ENCODE peak calls at places on chromosomes 6 and 20, in nine cellular contexts. One of them, this sample, is unnamed.

GRCh38 chr6:43938178-43939101 is 168.4 kb downstream of the VEGFA start:
- DNase-seq in mucosa of descending colon: no peak
- DNase-seq in upper lobe of right lung: no peak
- DNase-seq in activated naive CD4-positive, alpha-beta T cell: no peak
- DNase-seq in HS-5: no peak
- DNase-seq in NK-92 treated with Interleukin-12 subunit alpha and Interleukin-12 subunit beta, amount 100 ng/mL, for 24 hours: no peak
- DNase-seq in HT1080: no peak
- DNase-seq in stimulated activated CD4-positive, alpha-beta T cell treated with anti-CD3 and anti-CD28 coated beads, Interleukin-2, amount 100 ng/mL, for 24 hours: no peak
- DNase-seq in HEK293T: no peak
- DNase-seq in this sample: no peak

GRCh38 chr6:12009904-12010634 is 2.0 kb upstream of the HIVEP1 start:
- DNase-seq in HS-5: no peak
- DNase-seq in upper lobe of right lung: no peak
- DNase-seq in NK-92 treated with Interleukin-12 subunit alpha and Interleukin-12 subunit beta, amount 100 ng/mL, for 24 hours: no peak
- DNase-seq in HEK293T: no peak
- DNase-seq in mucosa of descending colon: no peak
- DNase-seq in activated naive CD4-positive, alpha-beta T cell: no peak
- DNase-seq in stimulated activated CD4-positive, alpha-beta T cell treated with anti-CD3 and anti-CD28 coated beads, Interleukin-2, amount 100 ng/mL, for 24 hours: no peak
- DNase-seq in HT1080: no peak
- DNase-seq in this sample: no peak

GRCh38 chr6:77492529-77492928 is 29.2 kb upstream of the HTR1B start:
- DNase-seq in NK-92 treated with Interleukin-12 subunit alpha and Interleukin-12 subunit beta, amount 100 ng/mL, for 24 hours: no peak
- DNase-seq in HS-5: no peak
- DNase-seq in upper lobe of right lung: no peak
- DNase-seq in HEK293T: no peak
- DNase-seq in stimulated activated CD4-positive, alpha-beta T cell treated with anti-CD3 and anti-CD28 coated beads, Interleukin-2, amount 100 ng/mL, for 24 hours: no peak
- DNase-seq in HT1080: no peak
- DNase-seq in activated naive CD4-positive, alpha-beta T cell: no peak
- DNase-seq in mucosa of descending colon: peak
- DNase-seq in this sample: no peak

GRCh38 chr6:112786801-112787200 is 439.7 kb downstream of the RFPL4B start:
- DNase-seq in HS-5: no peak
- DNase-seq in stimulated activated CD4-positive, alpha-beta T cell treated with anti-CD3 and anti-CD28 coated beads, Interleukin-2, amount 100 ng/mL, for 24 hours: no peak
- DNase-seq in HT1080: no peak
- DNase-seq in activated naive CD4-positive, alpha-beta T cell: no peak
- DNase-seq in HEK293T: no peak
- DNase-seq in NK-92 treated with Interleukin-12 subunit alpha and Interleukin-12 subunit beta, amount 100 ng/mL, for 24 hours: no peak
- DNase-seq in mucosa of descending colon: no peak
- DNase-seq in upper lobe of right lung: no peak
- DNase-seq in this sample: no peak

GRCh38 chr6:1485678-1486077 is 96.3 kb downstream of the FOXF2 start:
- DNase-seq in stimulated activated CD4-positive, alpha-beta T cell treated with anti-CD3 and anti-CD28 coated beads, Interleukin-2, amount 100 ng/mL, for 24 hours: no peak
- DNase-seq in mucosa of descending colon: no peak
- DNase-seq in HT1080: peak
- DNase-seq in activated naive CD4-positive, alpha-beta T cell: no peak
- DNase-seq in HEK293T: no peak
- DNase-seq in NK-92 treated with Interleukin-12 subunit alpha and Interleukin-12 subunit beta, amount 100 ng/mL, for 24 hours: no peak
- DNase-seq in upper lobe of right lung: no peak
- DNase-seq in HS-5: peak
- DNase-seq in this sample: no peak

GRCh38 chr20:62246872-62247652 is 8.7 kb downstream of the OSBPL2 start:
- DNase-seq in HT1080: no peak
- DNase-seq in upper lobe of right lung: no peak
- DNase-seq in HEK293T: no peak
- DNase-seq in stimulated activated CD4-positive, alpha-beta T cell treated with anti-CD3 and anti-CD28 coated beads, Interleukin-2, amount 100 ng/mL, for 24 hours: no peak
- DNase-seq in NK-92 treated with Interleukin-12 subunit alpha and Interleukin-12 subunit beta, amount 100 ng/mL, for 24 hours: no peak
- DNase-seq in HS-5: no peak
- DNase-seq in mucosa of descending colon: no peak
- DNase-seq in activated naive CD4-positive, alpha-beta T cell: no peak
- DNase-seq in this sample: no peak

GRCh38 chr6:5464096-5464885 is 203.0 kb downstream of the FARS2 start:
- DNase-seq in HT1080: no peak
- DNase-seq in stimulated activated CD4-positive, alpha-beta T cell treated with anti-CD3 and anti-CD28 coated beads, Interleukin-2, amount 100 ng/mL, for 24 hours: no peak
- DNase-seq in mucosa of descending colon: no peak
- DNase-seq in HS-5: no peak
- DNase-seq in upper lobe of right lung: no peak
- DNase-seq in HEK293T: no peak
- DNase-seq in activated naive CD4-positive, alpha-beta T cell: no peak
- DNase-seq in NK-92 treated with Interleukin-12 subunit alpha and Interleukin-12 subunit beta, amount 100 ng/mL, for 24 hours: no peak
- DNase-seq in this sample: no peak

GRCh38 chr6:1542335-1542734 is 67.4 kb upstream of the FOXC1 start:
- DNase-seq in stimulated activated CD4-positive, alpha-beta T cell treated with anti-CD3 and anti-CD28 coated beads, Interleukin-2, amount 100 ng/mL, for 24 hours: no peak
- DNase-seq in HEK293T: no peak
- DNase-seq in HT1080: no peak
- DNase-seq in upper lobe of right lung: no peak
- DNase-seq in NK-92 treated with Interleukin-12 subunit alpha and Interleukin-12 subunit beta, amount 100 ng/mL, for 24 hours: no peak
- DNase-seq in mucosa of descending colon: no peak
- DNase-seq in HS-5: no peak
- DNase-seq in activated naive CD4-positive, alpha-beta T cell: no peak
- DNase-seq in this sample: no peak

GRCh38 chr6:108744996-108745395 is 103.2 kb upstream of the ARMC2 start:
- DNase-seq in activated naive CD4-positive, alpha-beta T cell: no peak
- DNase-seq in HT1080: no peak
- DNase-seq in HEK293T: no peak
- DNase-seq in mucosa of descending colon: no peak
- DNase-seq in upper lobe of right lung: no peak
- DNase-seq in stimulated activated CD4-positive, alpha-beta T cell treated with anti-CD3 and anti-CD28 coated beads, Interleukin-2, amount 100 ng/mL, for 24 hours: no peak
- DNase-seq in NK-92 treated with Interleukin-12 subunit alpha and Interleukin-12 subunit beta, amount 100 ng/mL, for 24 hours: no peak
- DNase-seq in HS-5: no peak
- DNase-seq in this sample: no peak

GRCh38 chr20:11738852-11739251 is 178.8 kb upstream of the BTBD3 start:
- DNase-seq in stimulated activated CD4-positive, alpha-beta T cell treated with anti-CD3 and anti-CD28 coated beads, Interleukin-2, amount 100 ng/mL, for 24 hours: no peak
- DNase-seq in NK-92 treated with Interleukin-12 subunit alpha and Interleukin-12 subunit beta, amount 100 ng/mL, for 24 hours: no peak
- DNase-seq in mucosa of descending colon: no peak
- DNase-seq in HEK293T: no peak
- DNase-seq in activated naive CD4-positive, alpha-beta T cell: no peak
- DNase-seq in HS-5: peak
- DNase-seq in HT1080: no peak
- DNase-seq in upper lobe of right lung: no peak
- DNase-seq in this sample: no peak

GRCh38 chr6:33622456-33623431 is 1.6 kb downstream of the ITPR3 start:
- DNase-seq in NK-92 treated with Interleukin-12 subunit alpha and Interleukin-12 subunit beta, amount 100 ng/mL, for 24 hours: no peak
- DNase-seq in HEK293T: no peak
- DNase-seq in stimulated activated CD4-positive, alpha-beta T cell treated with anti-CD3 and anti-CD28 coated beads, Interleukin-2, amount 100 ng/mL, for 24 hours: peak
- DNase-seq in HT1080: peak
- DNase-seq in HS-5: no peak
- DNase-seq in mucosa of descending colon: peak
- DNase-seq in upper lobe of right lung: peak
- DNase-seq in activated naive CD4-positive, alpha-beta T cell: no peak
- DNase-seq in this sample: peak

GRCh38 chr20:49248879-49249665 is 28.8 kb downstream of the ZNFX1 start:
- DNase-seq in upper lobe of right lung: no peak
- DNase-seq in HS-5: no peak
- DNase-seq in mucosa of descending colon: no peak
- DNase-seq in NK-92 treated with Interleukin-12 subunit alpha and Interleukin-12 subunit beta, amount 100 ng/mL, for 24 hours: no peak
- DNase-seq in activated naive CD4-positive, alpha-beta T cell: no peak
- DNase-seq in stimulated activated CD4-positive, alpha-beta T cell treated with anti-CD3 and anti-CD28 coated beads, Interleukin-2, amount 100 ng/mL, for 24 hours: no peak
- DNase-seq in HT1080: no peak
- DNase-seq in HEK293T: no peak
- DNase-seq in this sample: no peak

GRCh38 chr6:165663283-165663735 is 268 bp upstream of the PDE10A start:
- DNase-seq in HS-5: no peak
- DNase-seq in activated naive CD4-positive, alpha-beta T cell: no peak
- DNase-seq in HEK293T: peak
- DNase-seq in HT1080: peak
- DNase-seq in upper lobe of right lung: no peak
- DNase-seq in stimulated activated CD4-positive, alpha-beta T cell treated with anti-CD3 and anti-CD28 coated beads, Interleukin-2, amount 100 ng/mL, for 24 hours: no peak
- DNase-seq in NK-92 treated with Interleukin-12 subunit alpha and Interleukin-12 subunit beta, amount 100 ng/mL, for 24 hours: no peak
- DNase-seq in mucosa of descending colon: no peak
- DNase-seq in this sample: no peak

GRCh38 chr6:108029226-108029921 is 45.2 kb downstream of the OSTM1 start:
- DNase-seq in upper lobe of right lung: no peak
- DNase-seq in NK-92 treated with Interleukin-12 subunit alpha and Interleukin-12 subunit beta, amount 100 ng/mL, for 24 hours: no peak
- DNase-seq in activated naive CD4-positive, alpha-beta T cell: no peak
- DNase-seq in HEK293T: no peak
- DNase-seq in stimulated activated CD4-positive, alpha-beta T cell treated with anti-CD3 and anti-CD28 coated beads, Interleukin-2, amount 100 ng/mL, for 24 hours: no peak
- DNase-seq in HT1080: no peak
- DNase-seq in HS-5: no peak
- DNase-seq in mucosa of descending colon: no peak
- DNase-seq in this sample: no peak

GRCh38 chr6:84492246-84493135 is 265.0 kb upstream of the CEP162 start:
- DNase-seq in stimulated activated CD4-positive, alpha-beta T cell treated with anti-CD3 and anti-CD28 coated beads, Interleukin-2, amount 100 ng/mL, for 24 hours: no peak
- DNase-seq in HEK293T: no peak
- DNase-seq in upper lobe of right lung: no peak
- DNase-seq in NK-92 treated with Interleukin-12 subunit alpha and Interleukin-12 subunit beta, amount 100 ng/mL, for 24 hours: no peak
- DNase-seq in mucosa of descending colon: no peak
- DNase-seq in HS-5: no peak
- DNase-seq in activated naive CD4-positive, alpha-beta T cell: no peak
- DNase-seq in HT1080: no peak
- DNase-seq in this sample: no peak

GRCh38 chr6:127301199-127301700 is 34.6 kb downstream of the RNF146 start:
- DNase-seq in NK-92 treated with Interleukin-12 subunit alpha and Interleukin-12 subunit beta, amount 100 ng/mL, for 24 hours: no peak
- DNase-seq in HEK293T: no peak
- DNase-seq in stimulated activated CD4-positive, alpha-beta T cell treated with anti-CD3 and anti-CD28 coated beads, Interleukin-2, amount 100 ng/mL, for 24 hours: no peak
- DNase-seq in HT1080: no peak
- DNase-seq in mucosa of descending colon: no peak
- DNase-seq in upper lobe of right lung: no peak
- DNase-seq in HS-5: no peak
- DNase-seq in activated naive CD4-positive, alpha-beta T cell: no peak
- DNase-seq in this sample: no peak

GRCh38 chr20:35312348-35312747 is 20.1 kb upstream of the FAM83C start:
- DNase-seq in stimulated activated CD4-positive, alpha-beta T cell treated with anti-CD3 and anti-CD28 coated beads, Interleukin-2, amount 100 ng/mL, for 24 hours: no peak
- DNase-seq in HEK293T: no peak
- DNase-seq in HS-5: peak
- DNase-seq in NK-92 treated with Interleukin-12 subunit alpha and Interleukin-12 subunit beta, amount 100 ng/mL, for 24 hours: no peak
- DNase-seq in HT1080: peak
- DNase-seq in upper lobe of right lung: no peak
- DNase-seq in activated naive CD4-positive, alpha-beta T cell: no peak
- DNase-seq in mucosa of descending colon: no peak
- DNase-seq in this sample: no peak

GRCh38 chr20:2168946-2169345 is 67.3 kb downstream of the STK35 start:
- DNase-seq in NK-92 treated with Interleukin-12 subunit alpha and Interleukin-12 subunit beta, amount 100 ng/mL, for 24 hours: no peak
- DNase-seq in stimulated activated CD4-positive, alpha-beta T cell treated with anti-CD3 and anti-CD28 coated beads, Interleukin-2, amount 100 ng/mL, for 24 hours: no peak
- DNase-seq in mucosa of descending colon: no peak
- DNase-seq in upper lobe of right lung: no peak
- DNase-seq in activated naive CD4-positive, alpha-beta T cell: no peak
- DNase-seq in HS-5: no peak
- DNase-seq in HEK293T: no peak
- DNase-seq in HT1080: no peak
- DNase-seq in this sample: no peak

GRCh38 chr20:9354579-9354978 is 159.8 kb upstream of the LAMP5 start:
- DNase-seq in stimulated activated CD4-positive, alpha-beta T cell treated with anti-CD3 and anti-CD28 coated beads, Interleukin-2, amount 100 ng/mL, for 24 hours: no peak
- DNase-seq in HS-5: no peak
- DNase-seq in mucosa of descending colon: no peak
- DNase-seq in NK-92 treated with Interleukin-12 subunit alpha and Interleukin-12 subunit beta, amount 100 ng/mL, for 24 hours: no peak
- DNase-seq in upper lobe of right lung: no peak
- DNase-seq in HEK293T: no peak
- DNase-seq in HT1080: no peak
- DNase-seq in activated naive CD4-positive, alpha-beta T cell: no peak
- DNase-seq in this sample: no peak

GRCh38 chr6:41222045-41222444 is 6.1 kb upstream of the TREML4 start:
- DNase-seq in HT1080: no peak
- DNase-seq in NK-92 treated with Interleukin-12 subunit alpha and Interleukin-12 subunit beta, amount 100 ng/mL, for 24 hours: no peak
- DNase-seq in upper lobe of right lung: no peak
- DNase-seq in HEK293T: no peak
- DNase-seq in HS-5: no peak
- DNase-seq in mucosa of descending colon: no peak
- DNase-seq in activated naive CD4-positive, alpha-beta T cell: no peak
- DNase-seq in stimulated activated CD4-positive, alpha-beta T cell treated with anti-CD3 and anti-CD28 coated beads, Interleukin-2, amount 100 ng/mL, for 24 hours: no peak
- DNase-seq in this sample: no peak

GRCh38 chr6:168381726-168382458 is 59.1 kb upstream of the SMOC2 start:
- DNase-seq in HT1080: no peak
- DNase-seq in activated naive CD4-positive, alpha-beta T cell: no peak
- DNase-seq in HEK293T: no peak
- DNase-seq in NK-92 treated with Interleukin-12 subunit alpha and Interleukin-12 subunit beta, amount 100 ng/mL, for 24 hours: no peak
- DNase-seq in mucosa of descending colon: no peak
- DNase-seq in upper lobe of right lung: peak
- DNase-seq in stimulated activated CD4-positive, alpha-beta T cell treated with anti-CD3 and anti-CD28 coated beads, Interleukin-2, amount 100 ng/mL, for 24 hours: no peak
- DNase-seq in HS-5: no peak
- DNase-seq in this sample: no peak

GRCh38 chr6:150813993-150814359 is 51.5 kb upstream of the MTHFD1L start:
- DNase-seq in NK-92 treated with Interleukin-12 subunit alpha and Interleukin-12 subunit beta, amount 100 ng/mL, for 24 hours: no peak
- DNase-seq in HEK293T: no peak
- DNase-seq in activated naive CD4-positive, alpha-beta T cell: no peak
- DNase-seq in mucosa of descending colon: no peak
- DNase-seq in stimulated activated CD4-positive, alpha-beta T cell treated with anti-CD3 and anti-CD28 coated beads, Interleukin-2, amount 100 ng/mL, for 24 hours: no peak
- DNase-seq in upper lobe of right lung: no peak
- DNase-seq in HS-5: peak
- DNase-seq in HT1080: peak
- DNase-seq in this sample: no peak

GRCh38 chr6:37988131-37988530 is 168.6 kb downstream of the ZFAND3 start:
- DNase-seq in HT1080: no peak
- DNase-seq in HS-5: no peak
- DNase-seq in mucosa of descending colon: no peak
- DNase-seq in upper lobe of right lung: no peak
- DNase-seq in stimulated activated CD4-positive, alpha-beta T cell treated with anti-CD3 and anti-CD28 coated beads, Interleukin-2, amount 100 ng/mL, for 24 hours: no peak
- DNase-seq in activated naive CD4-positive, alpha-beta T cell: no peak
- DNase-seq in HEK293T: no peak
- DNase-seq in NK-92 treated with Interleukin-12 subunit alpha and Interleukin-12 subunit beta, amount 100 ng/mL, for 24 hours: no peak
- DNase-seq in this sample: no peak

GRCh38 chr6:82877213-82878195 is 188.1 kb downstream of the UBE3D start:
- DNase-seq in stimulated activated CD4-positive, alpha-beta T cell treated with anti-CD3 and anti-CD28 coated beads, Interleukin-2, amount 100 ng/mL, for 24 hours: no peak
- DNase-seq in activated naive CD4-positive, alpha-beta T cell: no peak
- DNase-seq in HT1080: peak
- DNase-seq in upper lobe of right lung: no peak
- DNase-seq in NK-92 treated with Interleukin-12 subunit alpha and Interleukin-12 subunit beta, amount 100 ng/mL, for 24 hours: no peak
- DNase-seq in HEK293T: peak
- DNase-seq in HS-5: no peak
- DNase-seq in mucosa of descending colon: peak
- DNase-seq in this sample: no peak

GRCh38 chr6:12170351-12171079 is 119.6 kb upstream of the EDN1 start:
- DNase-seq in HEK293T: no peak
- DNase-seq in stimulated activated CD4-positive, alpha-beta T cell treated with anti-CD3 and anti-CD28 coated beads, Interleukin-2, amount 100 ng/mL, for 24 hours: no peak
- DNase-seq in upper lobe of right lung: no peak
- DNase-seq in NK-92 treated with Interleukin-12 subunit alpha and Interleukin-12 subunit beta, amount 100 ng/mL, for 24 hours: no peak
- DNase-seq in HS-5: no peak
- DNase-seq in HT1080: no peak
- DNase-seq in mucosa of descending colon: no peak
- DNase-seq in activated naive CD4-positive, alpha-beta T cell: no peak
- DNase-seq in this sample: no peak

GRCh38 chr6:62013719-62014118 is 272.3 kb downstream of the KHDRBS2 start:
- DNase-seq in HS-5: no peak
- DNase-seq in HT1080: no peak
- DNase-seq in activated naive CD4-positive, alpha-beta T cell: no peak
- DNase-seq in upper lobe of right lung: no peak
- DNase-seq in mucosa of descending colon: no peak
- DNase-seq in HEK293T: no peak
- DNase-seq in stimulated activated CD4-positive, alpha-beta T cell treated with anti-CD3 and anti-CD28 coated beads, Interleukin-2, amount 100 ng/mL, for 24 hours: no peak
- DNase-seq in NK-92 treated with Interleukin-12 subunit alpha and Interleukin-12 subunit beta, amount 100 ng/mL, for 24 hours: no peak
- DNase-seq in this sample: no peak

GRCh38 chr20:44836596-44837120 is 26.3 kb upstream of the RIMS4 start:
- DNase-seq in upper lobe of right lung: no peak
- DNase-seq in stimulated activated CD4-positive, alpha-beta T cell treated with anti-CD3 and anti-CD28 coated beads, Interleukin-2, amount 100 ng/mL, for 24 hours: no peak
- DNase-seq in HS-5: no peak
- DNase-seq in HEK293T: no peak
- DNase-seq in mucosa of descending colon: no peak
- DNase-seq in activated naive CD4-positive, alpha-beta T cell: no peak
- DNase-seq in NK-92 treated with Interleukin-12 subunit alpha and Interleukin-12 subunit beta, amount 100 ng/mL, for 24 hours: no peak
- DNase-seq in HT1080: no peak
- DNase-seq in this sample: no peak

GRCh38 chr20:58852559-58853271 is at the start of gene GNAS:
- DNase-seq in activated naive CD4-positive, alpha-beta T cell: no peak
- DNase-seq in mucosa of descending colon: peak
- DNase-seq in stimulated activated CD4-positive, alpha-beta T cell treated with anti-CD3 and anti-CD28 coated beads, Interleukin-2, amount 100 ng/mL, for 24 hours: peak
- DNase-seq in HEK293T: no peak
- DNase-seq in HT1080: no peak
- DNase-seq in upper lobe of right lung: peak
- DNase-seq in NK-92 treated with Interleukin-12 subunit alpha and Interleukin-12 subunit beta, amount 100 ng/mL, for 24 hours: no peak
- DNase-seq in HS-5: no peak
- DNase-seq in this sample: peak

GRCh38 chr6:127366281-127367022 is 23.0 kb upstream of the ECHDC1 start:
- DNase-seq in NK-92 treated with Interleukin-12 subunit alpha and Interleukin-12 subunit beta, amount 100 ng/mL, for 24 hours: peak
- DNase-seq in upper lobe of right lung: no peak
- DNase-seq in mucosa of descending colon: peak
- DNase-seq in HS-5: peak
- DNase-seq in stimulated activated CD4-positive, alpha-beta T cell treated with anti-CD3 and anti-CD28 coated beads, Interleukin-2, amount 100 ng/mL, for 24 hours: no peak
- DNase-seq in HEK293T: no peak
- DNase-seq in HT1080: peak
- DNase-seq in activated naive CD4-positive, alpha-beta T cell: no peak
- DNase-seq in this sample: no peak

GRCh38 chr6:137827977-137828815 is 38.9 kb upstream of the TNFAIP3 start:
- DNase-seq in HS-5: no peak
- DNase-seq in activated naive CD4-positive, alpha-beta T cell: no peak
- DNase-seq in stimulated activated CD4-positive, alpha-beta T cell treated with anti-CD3 and anti-CD28 coated beads, Interleukin-2, amount 100 ng/mL, for 24 hours: peak
- DNase-seq in upper lobe of right lung: no peak
- DNase-seq in HEK293T: no peak
- DNase-seq in mucosa of descending colon: no peak
- DNase-seq in NK-92 treated with Interleukin-12 subunit alpha and Interleukin-12 subunit beta, amount 100 ng/mL, for 24 hours: no peak
- DNase-seq in HT1080: no peak
- DNase-seq in this sample: no peak

This sample was measured in lower lobe of right lung.